ENCODE peak calls at places on chromosomes 3 and 15, in five cellular contexts. One of them, this sample, is unnamed.

GRCh38 chr3:75192065-75192658 is 472.0 kb upstream of the FRG2C start:
- DNase-seq in GM23338: peak; percentile 73
- DNase-seq in sigmoid colon: no peak
- DNase-seq in tibial artery: no peak
- DNase-seq in A673: peak; percentile 36
- DNase-seq in this sample: no peak

GRCh38 chr3:151813777-151814176 is at the start of gene AADAC:
- DNase-seq in tibial artery: no peak
- DNase-seq in GM23338: no peak
- DNase-seq in sigmoid colon: no peak
- DNase-seq in A673: no peak
- DNase-seq in this sample: no peak

GRCh38 chr3:111859061-111859973 is at the start of gene PHLDB2:
- DNase-seq in GM23338: peak; percentile 93
- DNase-seq in A673: peak; percentile 79
- DNase-seq in tibial artery: peak; percentile 83
- DNase-seq in sigmoid colon: peak; percentile 91
- DNase-seq in this sample: peak; percentile 80

GRCh38 chr3:25471081-25471768 is 43.2 kb downstream of the RARB start:
- DNase-seq in A673: peak; percentile 22
- DNase-seq in GM23338: no peak
- DNase-seq in sigmoid colon: no peak
- DNase-seq in tibial artery: no peak
- DNase-seq in this sample: no peak

GRCh38 chr3:35120026-35120425 is 519.3 kb upstream of the ARPP21 start:
- DNase-seq in A673: no peak
- DNase-seq in GM23338: no peak
- DNase-seq in sigmoid colon: no peak
- DNase-seq in tibial artery: no peak
- DNase-seq in this sample: no peak

GRCh38 chr3:71512000-71512399 is 71.5 kb downstream of the FOXP1 start:
- DNase-seq in tibial artery: no peak
- DNase-seq in sigmoid colon: no peak
- DNase-seq in GM23338: peak; percentile 88
- DNase-seq in A673: no peak
- DNase-seq in this sample: no peak

GRCh38 chr3:31343075-31343474 is 189.7 kb upstream of the STT3B start:
- DNase-seq in tibial artery: no peak
- DNase-seq in sigmoid colon: no peak
- DNase-seq in A673: no peak
- DNase-seq in GM23338: no peak
- DNase-seq in this sample: no peak

GRCh38 chr3:53116956-53117355 is 13.3 kb downstream of the RFT1 start:
- DNase-seq in sigmoid colon: no peak
- DNase-seq in A673: no peak
- DNase-seq in GM23338: no peak
- DNase-seq in tibial artery: no peak
- DNase-seq in this sample: no peak

GRCh38 chr3:197471221-197472010 is 84.4 kb downstream of the BDH1 start:
- DNase-seq in GM23338: no peak
- DNase-seq in sigmoid colon: no peak
- DNase-seq in tibial artery: no peak
- DNase-seq in A673: no peak
- DNase-seq in this sample: peak; percentile 35

GRCh38 chr15:58241872-58242271 is 103.7 kb downstream of the AQP9 start:
- DNase-seq in sigmoid colon: no peak
- DNase-seq in A673: no peak
- DNase-seq in GM23338: no peak
- DNase-seq in tibial artery: no peak
- DNase-seq in this sample: no peak

GRCh38 chr15:62412634-62413033 is 247.5 kb upstream of the C2CD4B start:
- DNase-seq in tibial artery: no peak
- DNase-seq in sigmoid colon: no peak
- DNase-seq in A673: peak; percentile 87
- DNase-seq in GM23338: no peak
- DNase-seq in this sample: no peak

GRCh38 chr15:78372880-78373279 is 32.7 kb downstream of the CRABP1 start:
- DNase-seq in GM23338: peak; percentile 41
- DNase-seq in A673: no peak
- DNase-seq in tibial artery: no peak
- DNase-seq in sigmoid colon: no peak
- DNase-seq in this sample: no peak

GRCh38 chr3:52468336-52468735 is 12.9 kb downstream of the NISCH start:
- DNase-seq in A673: peak; percentile 14
- DNase-seq in GM23338: no peak
- DNase-seq in tibial artery: no peak
- DNase-seq in sigmoid colon: no peak
- DNase-seq in this sample: no peak

GRCh38 chr3:60217156-60217911 is 1033.9 kb downstream of the FHIT start:
- DNase-seq in sigmoid colon: no peak
- DNase-seq in A673: no peak
- DNase-seq in tibial artery: no peak
- DNase-seq in GM23338: peak; percentile 40
- DNase-seq in this sample: no peak

GRCh38 chr15:92653836-92654524 is 1.6 kb downstream of the FAM174B start:
- DNase-seq in tibial artery: no peak
- DNase-seq in sigmoid colon: peak; percentile 76
- DNase-seq in GM23338: no peak
- DNase-seq in A673: no peak
- DNase-seq in this sample: no peak

GRCh38 chr15:89442671-89443307 is 53.6 kb downstream of the RHCG start:
- DNase-seq in sigmoid colon: no peak
- DNase-seq in tibial artery: no peak
- DNase-seq in GM23338: peak; percentile 94
- DNase-seq in A673: peak; percentile 80
- DNase-seq in this sample: peak; percentile 64

GRCh38 chr3:62229908-62230307 is 143.4 kb downstream of the FEZF2 start:
- DNase-seq in sigmoid colon: no peak
- DNase-seq in tibial artery: no peak
- DNase-seq in GM23338: peak; percentile 71
- DNase-seq in A673: peak; percentile 12
- DNase-seq in this sample: no peak

GRCh38 chr3:123872621-123873020 is 11.5 kb downstream of the MYLK start:
- DNase-seq in tibial artery: no peak
- DNase-seq in GM23338: no peak
- DNase-seq in sigmoid colon: no peak
- DNase-seq in A673: no peak
- DNase-seq in this sample: no peak

GRCh38 chr15:65881766-65882434 is 12.6 kb downstream of the RAB11A start:
- DNase-seq in A673: no peak
- DNase-seq in tibial artery: no peak
- DNase-seq in sigmoid colon: no peak
- DNase-seq in GM23338: no peak
- DNase-seq in this sample: no peak

GRCh38 chr3:129627350-129628168 is 21.1 kb upstream of the PLXND1 start:
- DNase-seq in tibial artery: peak; percentile 83
- DNase-seq in sigmoid colon: peak; percentile 87
- DNase-seq in A673: peak; percentile 91
- DNase-seq in GM23338: peak; percentile 95
- DNase-seq in this sample: peak; percentile 86

GRCh38 chr3:56467108-56467507 is 1.2 kb downstream of the ERC2 start:
- DNase-seq in A673: peak; percentile 70
- DNase-seq in tibial artery: no peak
- DNase-seq in GM23338: peak; percentile 98
- DNase-seq in sigmoid colon: no peak
- DNase-seq in this sample: peak; percentile 83

GRCh38 chr3:133464573-133464972 is 64.7 kb downstream of the BFSP2 start:
- DNase-seq in A673: peak; percentile 56
- DNase-seq in sigmoid colon: no peak
- DNase-seq in tibial artery: no peak
- DNase-seq in GM23338: no peak
- DNase-seq in this sample: no peak

GRCh38 chr3:107283948-107284347 is 93.3 kb upstream of the CCDC54 start:
- DNase-seq in sigmoid colon: no peak
- DNase-seq in GM23338: peak; percentile 17
- DNase-seq in A673: no peak
- DNase-seq in tibial artery: no peak
- DNase-seq in this sample: no peak

GRCh38 chr3:129604942-129605592 is 1.4 kb downstream of the PLXND1 start:
- DNase-seq in A673: no peak
- DNase-seq in tibial artery: no peak
- DNase-seq in sigmoid colon: no peak
- DNase-seq in GM23338: peak; percentile 76
- DNase-seq in this sample: peak; percentile 77

GRCh38 chr15:40702077-40702476 is 7.1 kb downstream of the RAD51 start:
- DNase-seq in A673: peak; percentile 53
- DNase-seq in sigmoid colon: no peak
- DNase-seq in GM23338: peak; percentile 35
- DNase-seq in tibial artery: no peak
- DNase-seq in this sample: no peak

GRCh38 chr15:87733522-87733921 is 523.0 kb downstream of the NTRK3 start:
- DNase-seq in tibial artery: no peak
- DNase-seq in sigmoid colon: no peak
- DNase-seq in A673: no peak
- DNase-seq in GM23338: no peak
- DNase-seq in this sample: no peak

GRCh38 chr3:177057768-177058167 is 139.5 kb downstream of the TBL1XR1 start:
- DNase-seq in tibial artery: no peak
- DNase-seq in A673: peak; percentile 66
- DNase-seq in GM23338: no peak
- DNase-seq in sigmoid colon: no peak
- DNase-seq in this sample: no peak

GRCh38 chr3:33557279-33557678 is 117.1 kb upstream of the UBP1 start:
- DNase-seq in sigmoid colon: no peak
- DNase-seq in A673: no peak
- DNase-seq in GM23338: no peak
- DNase-seq in tibial artery: no peak
- DNase-seq in this sample: no peak

GRCh38 chr3:42934111-42934510 is 28.2 kb downstream of the ZNF662 start:
- DNase-seq in A673: no peak
- DNase-seq in sigmoid colon: no peak
- DNase-seq in tibial artery: no peak
- DNase-seq in GM23338: no peak
- DNase-seq in this sample: no peak

GRCh38 chr15:96395687-96396086 is 65.2 kb downstream of the NR2F2 start:
- DNase-seq in A673: no peak
- DNase-seq in sigmoid colon: no peak
- DNase-seq in tibial artery: no peak
- DNase-seq in GM23338: no peak
- DNase-seq in this sample: no peak
- H3K27me3 ChIP-seq in A673: no peaks in the 10 kb centered on the region
- H3K27me3 ChIP-seq in sigmoid colon: no peaks in the 10 kb centered on the region
- H3K27me3 ChIP-seq in tibial artery: no peaks in the 10 kb centered on the region
- H3K27me3 ChIP-seq in GM23338: peaks cover 34% of the 10 kb centered on the region
- H3K27me3 ChIP-seq in this sample: no peaks in the 10 kb centered on the region

GRCh38 chr15:60000824-60001641 is 3.1 kb upstream of the FOXB1 start:
- DNase-seq in GM23338: peak; percentile 31
- DNase-seq in tibial artery: no peak
- DNase-seq in A673: no peak
- DNase-seq in sigmoid colon: no peak
- DNase-seq in this sample: no peak
- H3K27me3 ChIP-seq in GM23338: peaks cover 65% of the 10 kb centered on the region
- H3K27me3 ChIP-seq in tibial artery: peaks cover 9% of the 10 kb centered on the region
- H3K27me3 ChIP-seq in A673: peaks cover 99% of the 10 kb centered on the region
- H3K27me3 ChIP-seq in sigmoid colon: peaks cover 100% of the 10 kb centered on the region
- H3K27me3 ChIP-seq in this sample: peaks cover 99% of the 10 kb centered on the region

DNA sequence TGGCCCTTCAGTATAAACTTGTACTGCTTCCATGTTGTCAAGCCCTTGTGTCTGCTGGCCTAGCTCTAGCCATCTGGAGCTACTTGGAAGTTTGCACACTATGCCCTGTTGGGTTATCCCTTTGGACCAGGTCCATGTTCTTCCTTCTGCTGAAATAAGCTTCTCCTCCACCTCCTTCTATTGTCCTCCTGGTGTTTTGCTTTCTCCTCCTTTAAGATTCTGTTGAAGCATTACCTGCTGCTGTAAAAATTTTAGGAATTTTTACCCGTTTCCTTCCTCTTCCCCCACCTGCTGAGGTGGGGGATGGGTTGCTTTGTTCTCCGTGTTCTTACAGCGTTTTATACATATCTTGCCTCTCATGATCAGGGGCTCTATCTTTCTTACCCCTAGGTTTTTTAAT is 51.7 kb downstream of the SH3GL3 start:
- DNase-seq in A673: peak; percentile 33
- DNase-seq in tibial artery: no peak
- DNase-seq in GM23338: peak; percentile 83
- DNase-seq in sigmoid colon: no peak
- DNase-seq in this sample: no peak
- H3K27me3 ChIP-seq in A673: no peaks in the 10 kb centered on the region
- H3K27me3 ChIP-seq in tibial artery: no peaks in the 10 kb centered on the region
- H3K27me3 ChIP-seq in GM23338: no peaks in the 10 kb centered on the region
- H3K27me3 ChIP-seq in sigmoid colon: no peaks in the 10 kb centered on the region
- H3K27me3 ChIP-seq in this sample: no peaks in the 10 kb centered on the region

GRCh38 chr15:38208779-38209178 is 43.9 kb upstream of the SPRED1 start:
- DNase-seq in tibial artery: no peak
- DNase-seq in A673: no peak
- DNase-seq in sigmoid colon: no peak
- DNase-seq in GM23338: no peak
- DNase-seq in this sample: no peak
- H3K27me3 ChIP-seq in tibial artery: no peaks in the 10 kb centered on the region
- H3K27me3 ChIP-seq in A673: no peaks in the 10 kb centered on the region
- H3K27me3 ChIP-seq in sigmoid colon: no peaks in the 10 kb centered on the region
- H3K27me3 ChIP-seq in GM23338: no peaks in the 10 kb centered on the region
- H3K27me3 ChIP-seq in this sample: no peaks in the 10 kb centered on the region

GRCh38 chr3:117011687-117012250 is 302.2 kb downstream of the TUSC7 start:
- DNase-seq in A673: peak; percentile 77
- DNase-seq in GM23338: no peak
- DNase-seq in sigmoid colon: no peak
- DNase-seq in tibial artery: no peak
- DNase-seq in this sample: no peak

GRCh38 chr3:117019082-117019713 is 309.6 kb downstream of the TUSC7 start:
- DNase-seq in GM23338: peak; percentile 91
- DNase-seq in tibial artery: peak; percentile 65
- DNase-seq in A673: peak; percentile 73
- DNase-seq in sigmoid colon: peak; percentile 75
- DNase-seq in this sample: no peak

GRCh38 chr3:117018622-117019021 is 309.0 kb downstream of the TUSC7 start:
- DNase-seq in GM23338: no peak
- DNase-seq in A673: no peak
- DNase-seq in tibial artery: no peak
- DNase-seq in sigmoid colon: no peak
- DNase-seq in this sample: no peak

GRCh38 chr3:117017135-117017990 is 307.8 kb downstream of the TUSC7 start:
- DNase-seq in A673: no peak
- DNase-seq in GM23338: no peak
- DNase-seq in tibial artery: no peak
- DNase-seq in sigmoid colon: no peak
- DNase-seq in this sample: no peak

DNA sequence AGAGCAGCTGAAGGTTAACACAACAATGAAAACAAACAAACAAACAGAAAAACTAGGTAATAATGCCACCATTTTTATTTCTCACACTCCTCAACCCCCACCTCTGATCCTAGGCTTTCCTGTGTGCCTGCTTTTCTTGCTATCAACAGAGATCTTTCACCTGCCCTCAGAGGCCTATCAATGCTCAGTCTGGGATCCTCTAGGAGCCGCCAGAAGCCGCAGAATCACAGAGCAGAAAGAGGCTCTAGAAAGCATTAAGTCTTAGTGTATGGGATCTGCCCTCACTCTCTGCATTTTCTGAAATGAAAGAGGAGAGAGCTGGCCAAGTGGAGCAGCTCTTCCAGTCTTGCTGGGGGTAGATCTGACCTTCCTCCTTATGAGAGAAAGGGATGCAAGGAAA is 306.8 kb downstream of the TUSC7 start:
- DNase-seq in GM23338: peak; percentile 67
- DNase-seq in A673: no peak
- DNase-seq in tibial artery: no peak
- DNase-seq in sigmoid colon: no peak
- DNase-seq in this sample: no peak
- H3K27me3 ChIP-seq in GM23338: no peaks in the 10 kb centered on the region
- H3K27me3 ChIP-seq in A673: no peaks in the 10 kb centered on the region
- H3K27me3 ChIP-seq in tibial artery: no peaks in the 10 kb centered on the region
- H3K27me3 ChIP-seq in sigmoid colon: no peaks in the 10 kb centered on the region
- H3K27me3 ChIP-seq in this sample: no peaks in the 10 kb centered on the region